ENCODE peak calls at places on chromosomes 12 and 14, in nine cellular contexts. X, O, U, W, A, R, V, C and Z are unnamed samples.

GRCh38 chr14:26775765-26776577 is 178.1 kb upstream of the NOVA1 start:
- DNase-seq in O (no peak), A (no peak), U (no peak), R (no peak), C (peak; percentile 8), W (no peak), V (no peak), X (no peak), Z (peak; percentile 7)

GRCh38 chr14:104973215-104974145 is 4.7 kb downstream of the AHNAK2 start:
- DNase-seq in R (no peak), X (peak; percentile 84), U (peak; percentile 85), O (peak; percentile 60), A (peak; percentile 80), W (no peak), C (peak; percentile 97), V (peak; percentile 82), Z (peak; percentile 89)

GRCh38 chr12:130715996-130716917 is at the start of gene RIMBP2:
- DNase-seq in R (no peak), V (no peak), O (peak; percentile 82), X (no peak), U (no peak), C (no peak), A (no peak), W (no peak), Z (peak; percentile 15)

GRCh38 chr12:727321-727720 is 25.1 kb upstream of the WNK1 start:
- DNase-seq in W (no peak), U (no peak), O (no peak), R (no peak), X (no peak), V (no peak), A (no peak), C (no peak), Z (no peak)

GRCh38 chr12:131830335-131831020 is 2.3 kb downstream of the MMP17 start:
- DNase-seq in U (peak; percentile 58), R (peak; percentile 54), A (no peak), O (peak; percentile 88), C (peak; percentile 80), W (peak; percentile 84), V (no peak), X (no peak), Z (peak; percentile 63)

GRCh38 chr14:60561845-60562746 is 53.1 kb downstream of the SIX6 start:
- DNase-seq in C (peak; percentile 71), U (peak; percentile 52), W (peak; percentile 45), V (no peak), O (peak; percentile 91), R (peak; percentile 23), X (peak; percentile 52), A (no peak), Z (peak; percentile 46)

GRCh38 chr12:49455506-49455905 is 83.3 kb upstream of the KCNH3 start:
- DNase-seq in C (no peak), U (no peak), R (no peak), W (no peak), A (no peak), V (no peak), X (no peak), O (no peak), Z (no peak)

GRCh38 chr14:64394973-64395633 is 7.0 kb downstream of the MTHFD1 start:
- DNase-seq in C (no peak), A (no peak), V (no peak), W (no peak), U (no peak), O (no peak), R (no peak), X (no peak), Z (no peak)

GRCh38 chr14:92105845-92106094 is 612 bp downstream of the ATXN3 start:
- DNase-seq in O (no peak), A (peak; percentile 22), V (no peak), U (no peak), W (no peak), C (peak; percentile 51), X (no peak), R (no peak), Z (peak; percentile 30)

GRCh38 chr14:71163842-71164500 is 256.7 kb downstream of the PCNX1 start:
- DNase-seq in V (no peak), R (no peak), A (no peak), U (no peak), O (no peak), C (no peak), X (no peak), W (no peak), Z (no peak)

GRCh38 chr12:108738165-108738564 is 6.8 kb upstream of the CORO1C start:
- DNase-seq in O (no peak), U (no peak), A (no peak), V (no peak), W (no peak), X (no peak), R (no peak), C (no peak), Z (no peak)

GRCh38 chr14:72894623-72895378 is 900 bp upstream of the DPF3 start:
- DNase-seq in C (peak; percentile 9), V (no peak), X (no peak), A (no peak), R (no peak), O (peak; percentile 59), W (no peak), U (no peak), Z (peak; percentile 8)

GRCh38 chr12:107670999-107671643 is 14.5 kb upstream of the PWP1 start:
- DNase-seq in V (no peak), O (peak; percentile 70), R (peak; percentile 15), A (no peak), W (peak; percentile 44), U (no peak), C (peak; percentile 60), X (no peak), Z (no peak)

GRCh38 chr12:84760091-84760490 is 152.5 kb downstream of the SLC6A15 start:
- DNase-seq in C (no peak), W (no peak), A (no peak), O (no peak), U (no peak), R (no peak), V (no peak), X (no peak), Z (no peak)

GRCh38 chr12:43407816-43408645 is 144.0 kb downstream of the ADAMTS20 start:
- DNase-seq in A (peak; percentile 62), U (no peak), V (no peak), O (no peak), C (no peak), R (no peak), X (no peak), W (peak; percentile 4), Z (no peak)

GRCh38 chr12:43336962-43337555 is 214.9 kb downstream of the ADAMTS20 start:
- DNase-seq in X (no peak), R (no peak), A (no peak), O (peak; percentile 33), V (no peak), W (peak; percentile 17), U (peak; percentile 14), C (peak; percentile 38), Z (peak; percentile 25)

GRCh38 chr12:76872415-76872814 is 6.4 kb downstream of the CSRP2 start:
- DNase-seq in A (no peak), C (no peak), X (no peak), U (no peak), V (no peak), R (no peak), W (no peak), O (no peak), Z (no peak)
- TF ChIP-seq CTCF in A (no peak), C (no peak), X (no peak), U (no peak), V (no peak), R (no peak), W (no peak), O (no peak), Z (no peak)

DNA sequence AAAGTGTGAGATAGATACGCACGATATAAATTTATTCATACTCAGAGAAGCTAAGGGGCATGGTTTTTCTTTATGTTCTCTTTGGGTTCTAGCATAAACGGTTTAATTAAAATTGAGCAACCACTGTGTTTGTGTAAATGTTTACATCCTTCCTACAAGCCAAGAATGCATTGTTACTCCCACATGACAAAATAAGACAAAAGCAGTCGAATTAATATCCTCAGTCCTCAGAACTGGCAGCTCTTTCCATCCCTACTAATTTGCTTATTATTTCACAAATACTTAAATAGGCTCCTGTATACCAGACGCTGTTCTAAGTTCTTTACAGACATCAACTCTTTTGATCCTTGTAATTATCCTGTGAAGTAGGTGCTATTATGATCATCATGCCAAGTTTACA is 32.0 kb downstream of the SSPN start:
- DNase-seq in R (no peak), C (no peak), A (no peak), W (no peak), V (no peak), U (no peak), O (no peak), X (no peak), Z (no peak)
- TF ChIP-seq CTCF in R (no peak), C (no peak), A (no peak), W (no peak), V (no peak), U (no peak), O (no peak), X (no peak), Z (no peak)

GRCh38 chr12:125376422-125376821 is 311.2 kb downstream of the AACS start:
- DNase-seq in A (no peak), X (no peak), U (no peak), W (no peak), V (no peak), O (no peak), R (no peak), C (no peak), Z (no peak)

GRCh38 chr12:125386652-125387051 is 321.4 kb downstream of the AACS start:
- DNase-seq in R (no peak), U (no peak), W (no peak), A (no peak), V (no peak), X (no peak), C (no peak), O (no peak), Z (no peak)

GRCh38 chr12:125382896-125383295 is 317.7 kb downstream of the AACS start:
- DNase-seq in R (no peak), C (no peak), X (no peak), U (no peak), O (peak; percentile 29), V (no peak), A (no peak), W (no peak), Z (no peak)

GRCh38 chr12:125377093-125377492 is 311.9 kb downstream of the AACS start:
- DNase-seq in R (no peak), C (no peak), U (no peak), W (no peak), A (no peak), O (no peak), X (no peak), V (no peak), Z (no peak)

GRCh38 chr12:125381373-125381772 is 316.1 kb downstream of the AACS start:
- DNase-seq in U (no peak), A (no peak), O (peak; percentile 58), W (no peak), X (no peak), R (peak; percentile 17), C (no peak), V (no peak), Z (no peak)
- TF ChIP-seq CTCF in U (no peak), A (no peak), O (no peak), W (no peak), X (no peak), R (no peak), C (no peak), V (no peak), Z (no peak)

DNA sequence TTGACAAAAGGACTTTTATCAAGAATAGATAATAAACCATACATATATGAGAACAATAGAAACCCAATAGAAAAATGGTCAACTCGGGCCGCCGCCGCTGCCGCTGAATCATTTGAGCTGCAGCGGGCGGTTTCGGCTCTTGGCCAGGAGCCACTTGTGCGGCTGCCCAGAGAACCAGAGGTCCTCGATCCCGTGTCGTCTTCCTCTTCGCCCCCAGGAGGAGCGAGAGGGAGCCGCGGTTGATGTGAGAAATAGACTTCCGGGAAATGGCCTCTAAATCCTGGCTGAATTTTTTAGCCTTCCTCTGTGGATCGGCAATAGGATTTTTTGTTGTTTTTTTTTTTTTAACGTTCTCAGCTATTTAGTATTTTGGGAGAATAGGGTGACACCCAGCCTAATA is 44.8 kb downstream of the CPSF6 start:
- DNase-seq in X (peak; percentile 30), R (peak; percentile 16), U (peak; percentile 38), W (peak; percentile 15), C (peak; percentile 80), V (peak; percentile 11), A (no peak), O (peak; percentile 81), Z (peak; percentile 52)
- TF ChIP-seq CTCF in X (peak; percentile 7), R (peak; percentile 42), U (no peak), W (no peak), C (no peak), V (no peak), A (peak; percentile 21), O (peak; percentile 45), Z (no peak)